ENCODE peak calls at places on chromosomes 13 and 19, in seven cellular contexts. W is NCI-H1694 treated with DMSO at 0.1 percent for 48 hours; V is GM23338; D is stimulated activated CD4-positive, alpha-beta T cell treated with anti-CD3 and anti-CD28 coated beads, TNF-alpha, amount 100 ng/mL, for 1 hour; A is left cardiac atrium; L is NCI-H1436; E is NCI-H187. S is an unnamed sample.

GRCh38 chr19:29622191-29623070 is 16.3 kb downstream of the POP4 start:
- DNase-seq in W (no peak), V (no peak), D (no peak), A (no peak), L (no peak), E (no peak), S (no peak)

GRCh38 chr19:45693168-45693788 is 812 bp downstream of the QPCTL start:
- DNase-seq in W (peak), V (peak), D (peak), A (peak), L (peak), E (peak), S (peak)

GRCh38 chr13:66222926-66223325 is 1007.2 kb downstream of the PCDH9 start:
- DNase-seq in W (no peak), V (no peak), D (no peak), A (no peak), L (no peak), E (no peak), S (no peak)

GRCh38 chr13:67735651-67736050 is 505.5 kb upstream of the PCDH9 start:
- DNase-seq in W (no peak), V (no peak), D (no peak), A (no peak), L (no peak), E (no peak), S (no peak)

GRCh38 chr19:28488006-28488405 is 724.9 kb downstream of the UQCRFS1 start:
- DNase-seq in W (no peak), V (peak), D (no peak), A (no peak), L (no peak), E (no peak), S (no peak)

GRCh38 chr19:5343848-5344247 is 3.2 kb upstream of the PTPRS start:
- DNase-seq in W (no peak), V (no peak), D (no peak), A (no peak), L (no peak), E (no peak), S (no peak)

GRCh38 chr19:41161903-41162302 is 31.1 kb upstream of the CYP2S1 start:
- DNase-seq in W (no peak), V (peak), D (no peak), A (no peak), L (no peak), E (no peak), S (no peak)

GRCh38 chr13:91647361-91647970 is 249.0 kb downstream of the GPC5 start:
- DNase-seq in W (peak), V (peak), D (no peak), A (peak), L (no peak), E (peak), S (no peak)

GRCh38 chr19:45164577-45165335 is 4.0 kb upstream of the NKPD1 start:
- DNase-seq in W (no peak), V (peak), D (no peak), A (peak), L (no peak), E (no peak), S (peak)

GRCh38 chr13:24280722-24281121 is 28.7 kb upstream of the C1QTNF9 start:
- DNase-seq in W (no peak), V (no peak), D (no peak), A (no peak), L (no peak), E (no peak), S (no peak)

GRCh38 chr19:8335343-8336071 is 7.6 kb downstream of the KANK3 start:
- DNase-seq in W (no peak), V (peak), D (no peak), A (no peak), L (peak), E (no peak), S (no peak)

GRCh38 chr19:15441317-15441716 is 8.4 kb downstream of the WIZ start:
- DNase-seq in W (no peak), V (no peak), D (no peak), A (no peak), L (no peak), E (no peak), S (no peak)

GRCh38 chr13:102677122-102677521 is 17.7 kb downstream of the METTL21C start:
- DNase-seq in W (no peak), V (no peak), D (no peak), A (no peak), L (no peak), E (peak), S (no peak)

GRCh38 chr19:54606891-54607781 is 13.7 kb downstream of the LILRA1 start:
- DNase-seq in W (no peak), V (no peak), D (no peak), A (peak), L (no peak), E (no peak), S (no peak)

GRCh38 chr13:21079761-21080730 is 18.7 kb upstream of the LATS2 start:
- DNase-seq in W (no peak), V (no peak), D (no peak), A (no peak), L (no peak), E (no peak), S (no peak)

GRCh38 chr19:50924576-50924975 is 13.4 kb upstream of the KLK4 start:
- DNase-seq in W (no peak), V (no peak), D (no peak), A (no peak), L (no peak), E (no peak), S (no peak)

GRCh38 chr13:105991622-105992254 is 543.7 kb downstream of the EFNB2 start:
- DNase-seq in W (peak), V (no peak), D (no peak), A (no peak), L (no peak), E (no peak), S (no peak)

GRCh38 chr19:49570138-49570856 is 10.1 kb downstream of the NOSIP start:
- DNase-seq in W (peak), V (peak), D (no peak), A (no peak), L (peak), E (peak), S (peak)

GRCh38 chr19:18349524-18350128 is 9.2 kb downstream of the PGPEP1 start:
- DNase-seq in W (peak), V (peak), D (no peak), A (peak), L (peak), E (no peak), S (peak)

GRCh38 chr13:97559981-97560380 is 126.0 kb downstream of the RAP2A start:
- DNase-seq in W (no peak), V (no peak), D (no peak), A (no peak), L (no peak), E (peak), S (no peak)

GRCh38 chr19:33064117-33064777 is 441 bp downstream of the RHPN2 start:
- DNase-seq in W (peak), V (peak), D (no peak), A (peak), L (peak), E (no peak), S (peak)

GRCh38 chr19:10112895-10113591 is 1.6 kb downstream of the P2RY11 start:
- DNase-seq in W (peak), V (peak), D (no peak), A (no peak), L (no peak), E (no peak), S (peak)

GRCh38 chr13:101309014-101309619 is 107.2 kb downstream of the NALCN start:
- DNase-seq in W (no peak), V (no peak), D (no peak), A (no peak), L (no peak), E (no peak), S (no peak)

GRCh38 chr13:111556496-111556895 is 236.1 kb downstream of the TEX29 start:
- DNase-seq in W (no peak), V (no peak), D (no peak), A (no peak), L (no peak), E (no peak), S (no peak)

GRCh38 chr13:32713397-32713796 is 127.1 kb downstream of the PDS5B start:
- DNase-seq in W (no peak), V (no peak), D (no peak), A (no peak), L (no peak), E (no peak), S (no peak)

GRCh38 chr19:45758921-45759320 is 10.1 kb downstream of the SIX5 start:
- DNase-seq in W (no peak), V (no peak), D (no peak), A (no peak), L (no peak), E (no peak), S (no peak)

GRCh38 chr13:46858163-46858562 is 38.7 kb downstream of the HTR2A start:
- DNase-seq in W (no peak), V (peak), D (no peak), A (no peak), L (no peak), E (no peak), S (no peak)

GRCh38 chr19:35509018-35509652 is 4.3 kb downstream of the DMKN start:
- DNase-seq in W (no peak), V (peak), D (no peak), A (peak), L (no peak), E (no peak), S (peak)

GRCh38 chr19:42229855-42230331 is 9.8 kb downstream of the ZNF526 start:
- DNase-seq in W (no peak), V (no peak), D (no peak), A (no peak), L (no peak), E (no peak), S (no peak)

GRCh38 chr13:31946091-31946770 is 85.3 kb upstream of the FRY start:
- DNase-seq in W (no peak), V (no peak), D (no peak), A (no peak), L (no peak), E (no peak), S (no peak)

S was measured in Peyer's patch.